ENCODE peak calls at places on chromosomes 11 and 22, in six cellular contexts. One of them, this sample, is unnamed.

GRCh38 chr11:69337211-69337721 is 43.3 kb downstream of the MYEOV start:
- DNase-seq in head of caudate nucleus: no peak
- DNase-seq in GM06990: peak; percentile 58
- DNase-seq in heart right ventricle: no peak
- DNase-seq in activated CD4-positive, alpha-beta memory T cell treated with anti-CD3 and anti-CD28 coated beads for 36 hours: peak; percentile 55
- DNase-seq in Kasumi-1: no peak
- DNase-seq in this sample: no peak

GRCh38 chr22:38423512-38424503 is 31.2 kb downstream of the KCNJ4 start:
- DNase-seq in head of caudate nucleus: no peak
- DNase-seq in GM06990: no peak
- DNase-seq in heart right ventricle: no peak
- DNase-seq in activated CD4-positive, alpha-beta memory T cell treated with anti-CD3 and anti-CD28 coated beads for 36 hours: no peak
- DNase-seq in Kasumi-1: no peak
- DNase-seq in this sample: no peak

GRCh38 chr22:26547837-26548236 is 35.6 kb upstream of the TFIP11 start:
- DNase-seq in head of caudate nucleus: no peak
- DNase-seq in GM06990: no peak
- DNase-seq in heart right ventricle: no peak
- DNase-seq in activated CD4-positive, alpha-beta memory T cell treated with anti-CD3 and anti-CD28 coated beads for 36 hours: no peak
- DNase-seq in Kasumi-1: no peak
- DNase-seq in this sample: no peak

GRCh38 chr11:132898676-132899075 is 633.6 kb downstream of the OPCML start:
- DNase-seq in head of caudate nucleus: no peak
- DNase-seq in GM06990: no peak
- DNase-seq in heart right ventricle: no peak
- DNase-seq in activated CD4-positive, alpha-beta memory T cell treated with anti-CD3 and anti-CD28 coated beads for 36 hours: no peak
- DNase-seq in Kasumi-1: no peak
- DNase-seq in this sample: no peak

GRCh38 chr22:27804016-27804415 is 2.5 kb upstream of the MN1 start:
- DNase-seq in head of caudate nucleus: no peak
- DNase-seq in GM06990: no peak
- DNase-seq in heart right ventricle: no peak
- DNase-seq in activated CD4-positive, alpha-beta memory T cell treated with anti-CD3 and anti-CD28 coated beads for 36 hours: no peak
- DNase-seq in Kasumi-1: no peak
- DNase-seq in this sample: no peak

GRCh38 chr11:36295926-36296325 is at the start of gene PRR5L:
- DNase-seq in head of caudate nucleus: peak; percentile 88
- DNase-seq in GM06990: no peak
- DNase-seq in heart right ventricle: no peak
- DNase-seq in activated CD4-positive, alpha-beta memory T cell treated with anti-CD3 and anti-CD28 coated beads for 36 hours: no peak
- DNase-seq in Kasumi-1: no peak
- DNase-seq in this sample: peak; percentile 96

GRCh38 chr11:120214581-120214980 is 3.7 kb downstream of the OAF start:
- DNase-seq in head of caudate nucleus: no peak
- DNase-seq in GM06990: no peak
- DNase-seq in heart right ventricle: no peak
- DNase-seq in activated CD4-positive, alpha-beta memory T cell treated with anti-CD3 and anti-CD28 coated beads for 36 hours: no peak
- DNase-seq in Kasumi-1: no peak
- DNase-seq in this sample: no peak

GRCh38 chr22:48869788-48870187 is 957.9 kb downstream of the BRD1 start:
- DNase-seq in head of caudate nucleus: no peak
- DNase-seq in GM06990: no peak
- DNase-seq in heart right ventricle: no peak
- DNase-seq in activated CD4-positive, alpha-beta memory T cell treated with anti-CD3 and anti-CD28 coated beads for 36 hours: no peak
- DNase-seq in Kasumi-1: no peak
- DNase-seq in this sample: no peak

GRCh38 chr22:23124611-23125511 is 16.9 kb downstream of the RSPH14 start:
- DNase-seq in head of caudate nucleus: no peak
- DNase-seq in GM06990: no peak
- DNase-seq in heart right ventricle: no peak
- DNase-seq in activated CD4-positive, alpha-beta memory T cell treated with anti-CD3 and anti-CD28 coated beads for 36 hours: no peak
- DNase-seq in Kasumi-1: no peak
- DNase-seq in this sample: no peak

This sample was measured in globus pallidus.